ENCODE peak calls at places on chromosomes 7 and 10, in six cellular contexts. T is GM06990; F is stimulated activated CD8-positive, alpha-beta memory T cell treated with anti-CD3 and anti-CD28 coated beads, Interleukin-2, amount 100 ng/mL, for 1 hour; J is effector CD4-positive, alpha-beta T cell; C is activated CD4-positive, alpha-beta T cell treated with anti-CD3 and anti-CD28 coated beads, Interleukin-2, amount 50 U/mL, for 24 hours; N is G401. X is an unnamed sample.

GRCh38 chr10:69901623-69902505 is 100.2 kb downstream of the COL13A1 start:
- DNase-seq in T (no peak), F (no peak), J (no peak), C (no peak), N (peak), X (no peak)

GRCh38 chr7:65004575-65004974 is 1.9 kb downstream of the ERV3-1 start:
- DNase-seq in T (no peak), F (no peak), J (no peak), C (no peak), N (no peak), X (no peak)

GRCh38 chr7:115689941-115690340 is 340.6 kb downstream of the TFEC start:
- DNase-seq in T (no peak), F (no peak), J (no peak), C (no peak), N (no peak), X (no peak)

GRCh38 chr7:45188736-45189135 is 31.1 kb downstream of the RAMP3 start:
- DNase-seq in T (no peak), F (no peak), J (no peak), C (no peak), N (no peak), X (no peak)

GRCh38 chr10:93468532-93469213 is 13.5 kb downstream of the MYOF start:
- DNase-seq in T (no peak), F (no peak), J (no peak), C (no peak), N (no peak), X (no peak)

GRCh38 chr10:80462986-80463741 is 9.1 kb downstream of the TSPAN14 start:
- DNase-seq in T (no peak), F (no peak), J (no peak), C (no peak), N (no peak), X (no peak)

GRCh38 chr7:23349484-23350157 is 50.5 kb downstream of the MALSU1 start:
- DNase-seq in T (no peak), F (no peak), J (no peak), C (no peak), N (no peak), X (no peak)

GRCh38 chr7:73847941-73848723 is 5.8 kb upstream of the METTL27 start:
- DNase-seq in T (no peak), F (no peak), J (no peak), C (no peak), N (no peak), X (no peak)

GRCh38 chr10:10960534-10960933 is 57.1 kb upstream of the CELF2 start:
- DNase-seq in T (no peak), F (no peak), J (no peak), C (no peak), N (no peak), X (no peak)

GRCh38 chr7:42237891-42238531 is 1.0 kb upstream of the GLI3 start:
- DNase-seq in T (no peak), F (no peak), J (no peak), C (no peak), N (no peak), X (no peak)

GRCh38 chr10:88216976-88217375 is 353.6 kb downstream of the PTEN start:
- DNase-seq in T (no peak), F (no peak), J (no peak), C (no peak), N (no peak), X (no peak)

GRCh38 chr10:20105236-20105635 is 289.0 kb downstream of the PLXDC2 start:
- DNase-seq in T (no peak), F (no peak), J (no peak), C (no peak), N (no peak), X (no peak)

GRCh38 chr10:63268139-63268797 is 135.1 kb downstream of the NRBF2 start:
- DNase-seq in T (no peak), F (no peak), J (no peak), C (no peak), N (peak), X (no peak)

GRCh38 chr7:128410092-128410665 is 397 bp upstream of the IMPDH1 start:
- DNase-seq in T (no peak), F (no peak), J (peak), C (no peak), N (no peak), X (peak)

GRCh38 chr7:151017953-151018420 is 6.3 kb downstream of the ATG9B start:
- DNase-seq in T (peak), F (peak), J (peak), C (peak), N (peak), X (peak)

GRCh38 chr10:126199221-126199998 is 188.9 kb downstream of the ADAM12 start:
- DNase-seq in T (no peak), F (no peak), J (no peak), C (no peak), N (no peak), X (no peak)

GRCh38 chr10:456486-456885 is 233.0 kb downstream of the DIP2C start:
- DNase-seq in T (no peak), F (no peak), J (no peak), C (no peak), N (peak), X (no peak)

GRCh38 chr7:1709900-1710299 is 39.8 kb downstream of the ELFN1 start:
- DNase-seq in T (no peak), F (no peak), J (no peak), C (no peak), N (no peak), X (no peak)

GRCh38 chr10:49767752-49768151 is 5.6 kb upstream of the OGDHL start:
- DNase-seq in T (no peak), F (no peak), J (no peak), C (no peak), N (no peak), X (no peak)

GRCh38 chr10:13483951-13484350 is 44.9 kb downstream of the BEND7 start:
- DNase-seq in T (no peak), F (no peak), J (no peak), C (no peak), N (no peak), X (no peak)

GRCh38 chr7:11213246-11213645 is 239.6 kb downstream of the PHF14 start:
- DNase-seq in T (no peak), F (no peak), J (no peak), C (no peak), N (peak), X (no peak)

GRCh38 chr10:22681783-22682183 is 32.6 kb downstream of the PIP4K2A start:
- DNase-seq in T (no peak), F (no peak), J (peak), C (no peak), N (no peak), X (no peak)

X was measured in NCI-H1048.